ENCODE peak calls at places on chromosomes 1 and 21, in ten cellular contexts. X is brain microvascular endothelial cell; V is fibroblast of villous mesenchyme; Y is effector memory CD4-positive, alpha-beta T cell; S is astrocyte of the spinal cord; O is foreskin fibroblast; P is AG10803; H is cardiac muscle cell; L is AG04450; T is A549. A is an unnamed sample.

GRCh38 chr21:38910390-38911008 is 104.8 kb downstream of the ETS2 start:
- DNase-seq in X (no peak), V (no peak), Y (no peak), S (no peak), O (no peak), P (no peak), H (no peak), L (no peak), T (peak), A (no peak)

GRCh38 chr1:17633654-17634053 is 94.2 kb downstream of the ARHGEF10L start:
- DNase-seq in X (peak), V (no peak), Y (no peak), S (peak), O (peak), P (peak), H (no peak), L (peak), T (no peak), A (peak)

GRCh38 chr1:20634065-20634593 is 871 bp downstream of the PINK1 start:
- DNase-seq in X (no peak), V (peak), Y (no peak), S (no peak), O (no peak), P (no peak), H (no peak), L (no peak), T (no peak), A (peak)

GRCh38 chr1:26164036-26164927 is 4.5 kb downstream of the C1orf232 start:
- DNase-seq in X (no peak), V (peak), Y (no peak), S (no peak), O (peak), P (peak), H (peak), L (no peak), T (peak), A (peak)

GRCh38 chr1:224273651-224274050 is 56.3 kb downstream of the NVL start:
- DNase-seq in X (peak), V (peak), Y (no peak), S (peak), O (peak), P (peak), H (no peak), L (peak), T (peak), A (peak)

GRCh38 chr1:105004515-105004914 is 1254.8 kb downstream of the AMY1C start:
- DNase-seq in X (no peak), V (no peak), Y (no peak), S (no peak), O (no peak), P (no peak), H (no peak), L (no peak), T (no peak), A (no peak)

GRCh38 chr1:227759345-227760300 is 24.4 kb downstream of the SNAP47 start:
- DNase-seq in X (peak), V (peak), Y (no peak), S (peak), O (peak), P (peak), H (no peak), L (peak), T (no peak), A (peak)

GRCh38 chr21:17371470-17371869 is 141.4 kb upstream of the CXADR start:
- DNase-seq in X (peak), V (peak), Y (no peak), S (peak), O (no peak), P (peak), H (no peak), L (peak), T (no peak), A (peak)

GRCh38 chr1:31752258-31752657 is 11.9 kb downstream of the ADGRB2 start:
- DNase-seq in X (no peak), V (no peak), Y (no peak), S (no peak), O (no peak), P (no peak), H (peak), L (no peak), T (no peak), A (no peak)

GRCh38 chr1:32361674-32362473 is 411 bp downstream of the FAM229A start:
- DNase-seq in X (peak), V (peak), Y (no peak), S (no peak), O (peak), P (no peak), H (peak), L (no peak), T (no peak), A (peak)

GRCh38 chr1:228920791-228921190 is 185.5 kb downstream of the RHOU start:
- DNase-seq in X (no peak), V (no peak), Y (no peak), S (peak), O (peak), P (peak), H (no peak), L (peak), T (no peak), A (peak)

GRCh38 chr1:228145050-228145343 is 4.7 kb upstream of the GJC2 start:
- DNase-seq in X (no peak), V (no peak), Y (no peak), S (no peak), O (no peak), P (no peak), H (no peak), L (no peak), T (no peak), A (no peak)

GRCh38 chr1:185420588-185421081 is 103.6 kb upstream of the IVNS1ABP start:
- DNase-seq in X (no peak), V (no peak), Y (no peak), S (no peak), O (no peak), P (no peak), H (no peak), L (no peak), T (no peak), A (no peak)

GRCh38 chr21:31509108-31510017 is 150.1 kb upstream of the SOD1 start:
- DNase-seq in X (peak), V (no peak), Y (peak), S (peak), O (no peak), P (no peak), H (no peak), L (no peak), T (peak), A (peak)

GRCh38 chr1:23403038-23403336 is 21.6 kb downstream of the TCEA3 start:
- DNase-seq in X (peak), V (peak), Y (no peak), S (peak), O (peak), P (peak), H (no peak), L (peak), T (peak), A (peak)

GRCh38 chr1:53681647-53682368 is 57.2 kb downstream of the GLIS1 start:
- DNase-seq in X (no peak), V (no peak), Y (no peak), S (no peak), O (peak), P (no peak), H (peak), L (no peak), T (peak), A (no peak)

GRCh38 chr21:15654171-15654570 is 75.6 kb upstream of the USP25 start:
- DNase-seq in X (no peak), V (no peak), Y (no peak), S (no peak), O (no peak), P (no peak), H (no peak), L (no peak), T (no peak), A (no peak)

GRCh38 chr1:248793592-248793991 is 32.1 kb downstream of the SH3BP5L start:
- DNase-seq in X (no peak), V (no peak), Y (no peak), S (no peak), O (no peak), P (no peak), H (no peak), L (no peak), T (no peak), A (no peak)

GRCh38 chr1:233707906-233708292 is 94.0 kb downstream of the KCNK1 start:
- DNase-seq in X (no peak), V (peak), Y (no peak), S (peak), O (peak), P (no peak), H (no peak), L (no peak), T (no peak), A (no peak)
- H3K4me3 ChIP-seq in X (no peak), V (no peak), Y (no peak), S (no peak), O (no peak), P (no peak), H (no peak), L (no peak), T (no peak), A (no peak)

DNA sequence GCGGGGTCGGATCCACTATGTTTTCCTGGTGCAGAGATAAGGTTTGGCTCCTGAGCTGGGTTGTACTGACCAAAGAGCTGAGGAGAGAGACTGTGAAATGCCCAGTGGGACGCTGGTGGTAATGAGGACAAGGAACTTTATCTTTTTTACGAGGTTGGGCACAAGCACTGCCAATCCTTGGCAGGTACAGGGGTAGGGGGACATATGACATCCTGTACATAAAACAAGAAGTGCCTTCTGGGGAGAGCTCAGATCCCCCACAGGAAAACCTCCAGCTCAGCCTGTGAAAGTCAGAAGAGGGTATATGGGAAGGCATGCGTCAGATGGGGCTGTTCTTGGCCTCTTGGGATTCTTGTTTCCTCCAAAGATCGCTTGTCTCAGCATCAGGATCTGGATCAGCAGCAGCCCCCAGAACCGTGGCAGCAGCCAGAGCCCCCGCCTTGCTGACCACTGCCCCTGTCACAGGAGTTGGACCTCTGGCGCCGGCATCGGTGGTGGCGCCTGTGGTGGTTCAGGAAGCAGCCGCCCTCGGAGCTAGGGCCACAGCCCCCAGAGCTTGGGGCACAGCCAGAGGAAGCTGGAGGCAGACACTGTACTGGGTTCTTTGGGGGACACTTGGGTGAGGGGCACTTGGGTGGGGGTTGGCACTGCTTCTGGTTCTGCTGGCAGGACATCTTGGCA is 905 bp downstream of the LCE3E start:
- DNase-seq in X (no peak), V (no peak), Y (no peak), S (no peak), O (no peak), P (no peak), H (no peak), L (no peak), T (no peak), A (no peak)
- H3K4me3 ChIP-seq in X (no peak), V (no peak), Y (no peak), S (no peak), O (no peak), P (no peak), H (no peak), L (no peak), T (no peak), A (no peak)

GRCh38 chr1:201461193-201461657 is 7.8 kb downstream of the PHLDA3 start:
- DNase-seq in X (peak), V (peak), Y (no peak), S (peak), O (peak), P (peak), H (peak), L (peak), T (peak), A (peak)
- H3K4me3 ChIP-seq in X (no peak), V (no peak), Y (no peak), S (no peak), O (no peak), P (peak), H (no peak), L (peak), T (peak), A (peak)

GRCh38 chr1:109254621-109255096 is 5.3 kb downstream of the CELSR2 start:
- DNase-seq in X (no peak), V (no peak), Y (no peak), S (no peak), O (no peak), P (no peak), H (no peak), L (no peak), T (peak), A (no peak)

GRCh38 chr1:109256085-109256484 is 6.7 kb downstream of the CELSR2 start:
- DNase-seq in X (no peak), V (no peak), Y (no peak), S (no peak), O (no peak), P (no peak), H (peak), L (no peak), T (no peak), A (no peak)

GRCh38 chr1:109255673-109256072 is 6.3 kb downstream of the CELSR2 start:
- DNase-seq in X (no peak), V (no peak), Y (no peak), S (no peak), O (no peak), P (no peak), H (no peak), L (no peak), T (no peak), A (no peak)

GRCh38 chr1:109253803-109254620 is 4.7 kb downstream of the CELSR2 start:
- DNase-seq in X (no peak), V (no peak), Y (no peak), S (no peak), O (no peak), P (no peak), H (peak), L (no peak), T (no peak), A (no peak)

DNA sequence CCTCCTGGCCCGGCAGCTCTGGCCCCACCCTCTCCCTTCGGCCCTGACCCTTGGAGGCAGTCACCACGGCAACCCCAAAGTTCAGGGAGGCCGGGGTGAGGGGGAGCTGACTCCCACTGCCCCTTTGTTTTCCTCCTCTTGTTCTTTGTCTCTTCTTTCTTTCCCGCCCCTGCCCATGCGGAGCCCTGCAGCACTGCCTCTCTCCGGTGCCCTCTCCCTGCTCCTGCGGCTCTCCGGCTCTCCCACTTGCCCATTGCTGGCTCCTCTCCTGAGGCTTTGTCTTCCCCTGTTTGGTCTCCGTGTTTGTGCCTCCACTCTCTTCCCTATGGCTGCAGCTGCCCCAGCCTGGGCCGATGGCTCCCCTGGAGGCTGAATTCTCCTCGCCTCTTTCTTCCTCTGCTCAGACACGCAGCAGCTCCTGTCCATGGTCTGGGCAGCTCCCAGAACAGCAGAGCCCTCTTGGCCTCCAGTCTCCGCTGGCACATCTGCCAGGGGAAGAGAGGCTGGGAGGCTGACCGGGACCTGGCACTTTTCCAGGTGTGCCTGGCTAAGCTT is 5.8 kb downstream of the CELSR2 start:
- DNase-seq in X (no peak), V (no peak), Y (no peak), S (no peak), O (no peak), P (no peak), H (no peak), L (no peak), T (no peak), A (no peak)
- H3K4me3 ChIP-seq in X (no peak), V (no peak), Y (no peak), S (no peak), O (no peak), P (no peak), H (no peak), L (no peak), T (no peak), A (no peak)

GRCh38 chr1:219518906-219519248 is 94.0 kb downstream of the ZC3H11B start:
- DNase-seq in X (no peak), V (no peak), Y (no peak), S (no peak), O (no peak), P (no peak), H (no peak), L (no peak), T (no peak), A (peak)
- H3K4me3 ChIP-seq in X (no peak), V (no peak), Y (no peak), S (no peak), O (no peak), P (no peak), H (no peak), L (no peak), T (no peak), A (no peak)

DNA sequence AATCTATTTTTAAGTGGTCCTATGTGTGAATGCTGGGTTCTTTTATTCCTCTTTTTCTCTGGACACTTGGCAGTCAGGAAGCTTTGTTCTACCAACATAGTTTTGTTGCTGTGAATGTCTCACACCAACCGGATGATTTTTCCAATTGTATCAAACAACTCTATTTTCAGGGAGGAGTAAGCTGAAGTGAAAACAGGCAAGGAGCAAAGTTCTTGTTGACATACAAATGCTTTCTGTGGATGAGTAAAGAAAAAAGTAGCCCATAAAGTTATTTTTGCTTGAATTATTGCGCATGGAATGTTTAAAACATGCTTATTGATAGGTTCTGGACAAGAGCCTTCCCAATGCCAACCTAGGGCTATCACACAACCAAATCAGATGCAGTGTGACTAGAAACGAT is 4.4 kb downstream of the IER5 start:
- DNase-seq in X (no peak), V (no peak), Y (no peak), S (no peak), O (peak), P (no peak), H (no peak), L (no peak), T (no peak), A (no peak)
- H3K4me3 ChIP-seq in X (no peak), V (peak), Y (no peak), S (no peak), O (no peak), P (peak), H (no peak), L (no peak), T (peak), A (no peak)

DNA sequence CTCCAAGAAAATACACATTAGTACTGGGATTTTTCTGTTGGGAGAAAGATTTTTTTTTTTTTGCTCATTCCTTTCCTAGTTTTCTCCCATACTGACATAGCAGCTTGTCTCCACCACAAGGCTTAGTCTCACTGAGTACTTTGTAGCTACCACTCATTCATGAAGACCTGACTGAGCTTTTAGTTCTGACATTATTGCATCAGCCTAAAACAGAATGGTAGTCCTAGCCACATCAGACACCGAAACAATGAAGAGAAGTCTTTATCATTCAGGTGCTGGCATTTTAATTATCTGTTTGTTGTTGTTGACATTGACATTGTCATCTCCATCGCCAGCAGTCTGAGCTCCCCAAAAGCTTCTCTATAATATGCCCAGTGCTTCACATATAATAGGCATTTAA is 21.1 kb upstream of the C1orf21 start:
- DNase-seq in X (no peak), V (no peak), Y (no peak), S (no peak), O (no peak), P (no peak), H (no peak), L (no peak), T (no peak), A (no peak)
- H3K4me3 ChIP-seq in X (no peak), V (no peak), Y (no peak), S (no peak), O (no peak), P (no peak), H (no peak), L (no peak), T (no peak), A (no peak)

DNA sequence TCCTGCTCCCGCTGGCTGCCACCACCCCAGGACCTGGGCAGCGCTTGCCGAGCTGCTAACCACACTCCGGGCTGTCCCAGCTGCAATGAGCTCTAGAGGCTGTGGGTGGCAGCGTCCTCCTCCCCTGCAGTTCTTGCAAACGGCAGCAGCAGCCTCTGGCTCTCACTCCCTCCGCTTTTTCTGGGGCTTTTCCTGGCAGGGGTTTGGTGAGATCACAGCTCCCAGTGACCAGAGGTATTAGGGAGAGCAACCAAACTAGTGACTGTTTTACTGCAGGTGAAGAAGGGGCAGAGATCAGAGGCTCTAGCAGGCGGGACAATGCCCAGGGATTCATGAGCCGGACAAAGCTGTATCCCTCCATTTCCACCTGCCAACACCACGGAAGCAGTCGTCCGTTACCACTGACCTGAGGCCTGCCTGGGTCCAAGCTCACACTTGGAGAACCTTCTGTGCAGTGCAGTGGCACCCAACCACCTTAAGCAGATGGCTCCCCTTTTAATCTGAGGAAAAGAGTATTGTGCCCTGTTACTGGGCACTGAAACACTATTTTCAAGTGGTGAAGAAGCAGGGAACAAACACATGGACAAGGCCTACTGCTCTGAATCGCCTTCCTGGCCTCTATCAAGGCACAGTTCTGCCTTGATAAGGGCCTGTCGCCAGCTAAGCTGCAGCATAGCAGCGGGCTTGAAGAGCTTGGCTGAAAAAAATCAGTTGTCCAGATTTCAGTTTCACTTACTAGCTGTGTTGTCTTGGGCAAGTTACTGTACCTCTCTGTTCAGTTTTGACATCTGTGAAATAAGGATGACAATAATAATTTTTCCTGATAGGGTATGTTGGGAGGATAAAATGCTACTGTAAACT is at the start of gene F5:
- DNase-seq in X (peak), V (peak), Y (peak), S (peak), O (peak), P (peak), H (peak), L (peak), T (peak), A (peak)
- H3K4me3 ChIP-seq in X (no peak), V (no peak), Y (peak), S (no peak), O (no peak), P (no peak), H (no peak), L (no peak), T (peak), A (peak)